ENCODE peak calls at places on chromosome 20, in eight cellular contexts. U is A549, N is HepG2, R is GM12878, Z is sigmoid colon, X is transverse colon, I is ovary, Y is tibial nerve. G is an unnamed sample. For H3K4me1, the result is how much of the 10 kb centered on the place peaks cover.

GRCh38 chr20:59027746-59028320 is 4.3 kb downstream of the ATP5F1E start:
- DNase-seq in U (no peak), N (no peak), R (no peak), Z (no peak), X (no peak), I (no peak), Y (no peak), G (no peak)

GRCh38 chr20:57195023-57195758 is 71.2 kb downstream of the BMP7 start:
- DNase-seq in U (no peak), N (no peak), R (no peak), Z (no peak), X (no peak), I (no peak), Y (no peak), G (no peak)

GRCh38 chr20:31675828-31676533 is 38.3 kb downstream of the COX4I2 start:
- DNase-seq in U (no peak), N (no peak), R (no peak), Z (no peak), X (no peak), I (peak), Y (no peak), G (no peak)

GRCh38 chr20:44495257-44495656 is 19.6 kb downstream of the TTPAL start:
- DNase-seq in U (peak), N (peak), R (no peak), Z (no peak), X (no peak), I (no peak), Y (no peak), G (no peak)

GRCh38 chr20:19973920-19974620 is 43.1 kb upstream of the NAA20 start:
- DNase-seq in U (no peak), N (no peak), R (no peak), Z (peak), X (peak), I (peak), Y (peak), G (peak)

GRCh38 chr20:57231951-57232428 is 34.5 kb downstream of the BMP7 start:
- DNase-seq in U (no peak), N (no peak), R (no peak), Z (no peak), X (no peak), I (no peak), Y (no peak), G (no peak)

GRCh38 chr20:39004508-39004907 is 42.4 kb downstream of the DHX35 start:
- DNase-seq in U (no peak), N (no peak), R (no peak), Z (no peak), X (peak), I (no peak), Y (no peak), G (peak)

GRCh38 chr20:856361-856775 is 22.9 kb downstream of the FAM110A start:
- DNase-seq in U (peak), N (no peak), R (no peak), Z (no peak), X (no peak), I (no peak), Y (no peak), G (no peak)

GRCh38 chr20:16953858-16954257 is 205.7 kb downstream of the OTOR start:
- DNase-seq in U (no peak), N (no peak), R (no peak), Z (no peak), X (no peak), I (no peak), Y (no peak), G (no peak)

GRCh38 chr20:22711981-22712755 is 127.8 kb upstream of the FOXA2 start:
- DNase-seq in U (no peak), N (no peak), R (no peak), Z (no peak), X (no peak), I (no peak), Y (no peak), G (no peak)

GRCh38 chr20:38843346-38843745 is 37.8 kb downstream of the PPP1R16B start:
- DNase-seq in U (no peak), N (no peak), R (no peak), Z (no peak), X (no peak), I (no peak), Y (no peak), G (no peak)

GRCh38 chr20:33733654-33734576 is 2.1 kb downstream of the ZNF341 start:
- DNase-seq in U (peak), N (peak), R (peak), Z (peak), X (peak), I (peak), Y (no peak), G (peak)

GRCh38 chr20:12816009-12816408 is 192.8 kb upstream of the SPTLC3 start:
- DNase-seq in U (no peak), N (no peak), R (no peak), Z (no peak), X (no peak), I (no peak), Y (no peak), G (no peak)

GRCh38 chr20:32777177-32777956 is 15.2 kb downstream of the DNMT3B start:
- DNase-seq in U (peak), N (peak), R (no peak), Z (no peak), X (no peak), I (no peak), Y (no peak), G (peak)

GRCh38 chr20:10115021-10115420 is 80.2 kb downstream of the ANKEF1 start:
- DNase-seq in U (no peak), N (no peak), R (no peak), Z (no peak), X (no peak), I (no peak), Y (no peak), G (no peak)

GRCh38 chr20:15928946-15929345 is 644.3 kb downstream of the KIF16B start:
- DNase-seq in U (no peak), N (no peak), R (no peak), Z (no peak), X (no peak), I (no peak), Y (no peak), G (no peak)

GRCh38 chr20:5696011-5696559 is 54.1 kb upstream of the SHLD1 start:
- DNase-seq in U (peak), N (peak), R (no peak), Z (no peak), X (no peak), I (no peak), Y (no peak), G (peak)

GRCh38 chr20:6765469-6766058 is 1.9 kb upstream of the BMP2 start:
- DNase-seq in U (peak), N (peak), R (no peak), Z (no peak), X (no peak), I (no peak), Y (no peak), G (no peak)

GRCh38 chr20:5191829-5192569 is 65.2 kb downstream of the CDS2 start:
- DNase-seq in U (peak), N (peak), R (peak), Z (no peak), X (peak), I (peak), Y (no peak), G (peak)

GRCh38 chr20:58408603-58409246 is 19.7 kb downstream of the VAPB start:
- DNase-seq in U (no peak), N (peak), R (no peak), Z (no peak), X (no peak), I (no peak), Y (no peak), G (no peak)

GRCh38 chr20:364905-365794 is 15.4 kb upstream of the TRIB3 start:
- DNase-seq in U (peak), N (peak), R (no peak), Z (no peak), X (no peak), I (no peak), Y (no peak), G (no peak)

GRCh38 chr20:54132612-54133433 is 41.0 kb downstream of the CYP24A1 start:
- DNase-seq in U (peak), N (peak), R (no peak), Z (peak), X (peak), I (no peak), Y (no peak), G (no peak)

GRCh38 chr20:58075565-58075964 is 152.9 kb downstream of the ANKRD60 start:
- DNase-seq in U (no peak), N (no peak), R (no peak), Z (no peak), X (no peak), I (no peak), Y (no peak), G (no peak)

GRCh38 chr20:62377615-62378085 is 9.3 kb upstream of the RPS21 start:
- DNase-seq in U (no peak), N (no peak), R (no peak), Z (peak), X (no peak), I (no peak), Y (no peak), G (peak)

GRCh38 chr20:62381202-62381797 is 5.6 kb upstream of the RPS21 start:
- DNase-seq in U (peak), N (no peak), R (no peak), Z (no peak), X (no peak), I (no peak), Y (no peak), G (no peak)

GRCh38 chr20:62376112-62377063 is 9.3 kb upstream of the LAMA5 start:
- DNase-seq in U (peak), N (peak), R (no peak), Z (peak), X (no peak), I (peak), Y (no peak), G (peak)

GRCh38 chr20:62377064-62377461 is 9.8 kb upstream of the RPS21 start:
- DNase-seq in U (no peak), N (no peak), R (no peak), Z (no peak), X (no peak), I (no peak), Y (no peak), G (no peak)

DNA sequence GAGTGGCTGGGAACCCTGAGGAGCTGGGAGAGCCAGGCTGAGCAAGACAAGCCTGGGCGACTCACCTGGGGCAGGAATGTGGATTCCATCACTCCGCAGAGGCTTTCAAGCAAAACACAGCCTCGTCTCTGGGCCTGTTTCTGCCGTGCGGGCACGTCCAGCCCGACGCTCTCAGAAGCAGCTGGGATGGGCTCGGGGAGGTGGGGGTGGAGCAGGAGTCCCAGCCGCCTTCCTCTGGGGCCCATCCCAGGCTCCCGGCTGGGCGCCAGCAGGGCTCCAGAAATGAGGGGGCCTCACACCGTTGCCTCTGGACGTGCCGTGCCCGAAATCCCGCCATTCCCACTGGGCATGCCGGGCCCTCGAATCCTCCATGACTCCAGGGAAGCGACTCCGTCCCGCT is 8.7 kb upstream of the RPS21 start:
- DNase-seq in U (no peak), N (no peak), R (no peak), Z (no peak), X (no peak), I (no peak), Y (no peak), G (no peak)
- H3K4me1 ChIP-seq in U (half or more), N (half or more), R (under half), Z (half or more), X (under half), I (under half), Y (under half), G (half or more)

GRCh38 chr20:46182271-46182670 is 64.2 kb downstream of the CD40 start:
- DNase-seq in U (no peak), N (no peak), R (no peak), Z (no peak), X (no peak), I (no peak), Y (no peak), G (no peak)
- TF ChIP-seq EP300 in U (no peak), N (no peak), R (no peak), Z (no peak), X (no peak), I (no peak), Y (no peak), G (no peak)

GRCh38 chr20:8425802-8426201 is 293.7 kb downstream of the PLCB1 start:
- DNase-seq in U (no peak), N (no peak), R (no peak), Z (no peak), X (no peak), I (no peak), Y (no peak), G (no peak)

GRCh38 chr20:8424986-8425385 is 292.9 kb downstream of the PLCB1 start:
- DNase-seq in U (no peak), N (no peak), R (no peak), Z (no peak), X (no peak), I (no peak), Y (no peak), G (no peak)

GRCh38 chr20:8423482-8423881 is 291.4 kb downstream of the PLCB1 start:
- DNase-seq in U (no peak), N (no peak), R (no peak), Z (no peak), X (no peak), I (no peak), Y (no peak), G (no peak)

GRCh38 chr20:8421981-8422380 is 289.9 kb downstream of the PLCB1 start:
- DNase-seq in U (no peak), N (no peak), R (no peak), Z (no peak), X (no peak), I (no peak), Y (no peak), G (no peak)

GRCh38 chr20:8424010-8424409 is 291.9 kb downstream of the PLCB1 start:
- DNase-seq in U (no peak), N (no peak), R (no peak), Z (no peak), X (no peak), I (no peak), Y (no peak), G (no peak)
- H3K4me1 ChIP-seq in U (under half), N (under half), R (under half), Z (half or more), X (under half), I (under half), Y (under half), G (under half)

GRCh38 chr20:63064745-63065711 is 58.3 kb upstream of the BHLHE23 start:
- DNase-seq in U (no peak), N (no peak), R (no peak), Z (peak), X (no peak), I (no peak), Y (no peak), G (no peak)

GRCh38 chr20:63066506-63067265 is 59.9 kb upstream of the BHLHE23 start:
- DNase-seq in U (no peak), N (no peak), R (no peak), Z (peak), X (no peak), I (no peak), Y (no peak), G (no peak)

GRCh38 chr20:63065911-63066310 is 59.1 kb upstream of the BHLHE23 start:
- DNase-seq in U (no peak), N (no peak), R (no peak), Z (peak), X (no peak), I (no peak), Y (no peak), G (no peak)

GRCh38 chr20:63062188-63063140 is 55.7 kb upstream of the BHLHE23 start:
- DNase-seq in U (no peak), N (no peak), R (no peak), Z (peak), X (no peak), I (no peak), Y (no peak), G (no peak)

GRCh38 chr20:63064310-63064709 is 57.5 kb upstream of the BHLHE23 start:
- DNase-seq in U (no peak), N (no peak), R (no peak), Z (peak), X (no peak), I (no peak), Y (no peak), G (no peak)
- TF ChIP-seq EP300 in U (no peak), N (no peak), R (no peak), Z (no peak), X (no peak), I (no peak), Y (no peak), G (no peak)

GRCh38 chr20:62412194-62413024 is 5.3 kb upstream of the CABLES2 start:
- DNase-seq in U (no peak), N (peak), R (no peak), Z (no peak), X (peak), I (no peak), Y (no peak), G (no peak)
- H3K4me1 ChIP-seq in U (under half), N (half or more), R (under half), Z (under half), X (under half), I (under half), Y (under half), G (under half)

GRCh38 chr20:24027229-24027628 is 38.6 kb upstream of the GGTLC1 start:
- DNase-seq in U (no peak), N (no peak), R (peak), Z (peak), X (peak), I (no peak), Y (peak), G (peak)

GRCh38 chr20:24034820-24035219 is 46.2 kb upstream of the GGTLC1 start:
- DNase-seq in U (peak), N (peak), R (no peak), Z (no peak), X (no peak), I (no peak), Y (no peak), G (no peak)

GRCh38 chr20:24033560-24033959 is 45.0 kb upstream of the GGTLC1 start:
- DNase-seq in U (no peak), N (no peak), R (no peak), Z (no peak), X (no peak), I (no peak), Y (no peak), G (no peak)

GRCh38 chr20:24032412-24032898 is 43.9 kb upstream of the GGTLC1 start:
- DNase-seq in U (no peak), N (no peak), R (no peak), Z (no peak), X (no peak), I (no peak), Y (no peak), G (no peak)

DNA sequence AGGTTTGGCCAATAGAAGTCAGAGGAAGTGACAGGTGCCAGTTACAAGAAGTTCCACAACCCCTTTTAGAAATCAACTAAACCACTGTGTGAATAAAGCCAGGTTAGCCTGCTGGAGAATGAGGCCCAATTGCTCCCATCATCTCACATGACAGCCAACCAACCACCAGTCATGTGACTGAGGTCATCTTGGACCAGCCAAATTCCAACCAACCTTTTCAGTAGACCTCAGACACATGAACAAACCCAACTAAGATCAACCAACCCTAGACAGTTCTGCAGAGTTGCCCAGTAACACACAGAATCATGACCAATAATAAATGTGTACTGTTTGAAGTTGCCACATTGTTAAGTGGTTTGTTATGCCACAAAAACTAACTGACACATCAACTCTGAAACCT is 44.6 kb upstream of the GGTLC1 start:
- DNase-seq in U (no peak), N (no peak), R (no peak), Z (no peak), X (no peak), I (no peak), Y (no peak), G (no peak)
- TF ChIP-seq EP300 in U (no peak), N (no peak), R (no peak), Z (no peak), X (no peak), I (no peak), Y (no peak), G (no peak)

GRCh38 chr20:63540417-63541186 is 3.4 kb upstream of the PTK6 start:
- DNase-seq in U (no peak), N (no peak), R (no peak), Z (no peak), X (no peak), I (no peak), Y (no peak), G (peak)

GRCh38 chr20:63538204-63539091 is 1.3 kb upstream of the PTK6 start:
- DNase-seq in U (no peak), N (peak), R (no peak), Z (no peak), X (peak), I (no peak), Y (no peak), G (peak)

GRCh38 chr20:63537525-63538203 is 488 bp upstream of the PTK6 start:
- DNase-seq in U (peak), N (peak), R (peak), Z (peak), X (peak), I (peak), Y (peak), G (peak)

GRCh38 chr20:63539441-63540370 is 2.5 kb upstream of the PTK6 start:
- DNase-seq in U (no peak), N (no peak), R (no peak), Z (no peak), X (no peak), I (no peak), Y (no peak), G (no peak)

DNA sequence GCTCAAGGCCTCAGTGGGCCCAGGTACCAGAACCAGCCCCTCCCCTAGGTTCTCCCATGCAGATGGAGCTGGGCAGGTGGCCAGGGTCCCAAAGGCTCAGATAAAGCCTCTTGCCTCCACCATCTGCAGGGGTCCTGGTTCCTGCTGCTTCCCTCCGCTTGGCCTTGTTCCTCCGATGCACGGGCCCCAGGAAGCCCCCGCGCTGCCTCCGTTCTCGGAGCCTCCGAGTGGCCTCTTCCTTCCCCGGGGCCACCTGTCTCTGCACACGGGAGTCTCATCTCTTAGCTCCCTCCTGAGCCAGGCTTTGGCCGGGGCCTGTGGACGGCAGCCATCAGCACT is 1.9 kb upstream of the PTK6 start:
- DNase-seq in U (no peak), N (no peak), R (no peak), Z (no peak), X (no peak), I (no peak), Y (no peak), G (no peak)
- H3K4me1 ChIP-seq in U (under half), N (half or more), R (under half), Z (under half), X (under half), I (under half), Y (under half), G (under half)

GRCh38 chr20:61636531-61637116 is 384.6 kb downstream of the CDH4 start:
- DNase-seq in U (no peak), N (no peak), R (no peak), Z (no peak), X (no peak), I (no peak), Y (no peak), G (no peak)
- TF ChIP-seq EP300 in U (no peak), N (no peak), R (no peak), Z (no peak), X (no peak), I (no peak), Y (no peak), G (no peak)

DNA sequence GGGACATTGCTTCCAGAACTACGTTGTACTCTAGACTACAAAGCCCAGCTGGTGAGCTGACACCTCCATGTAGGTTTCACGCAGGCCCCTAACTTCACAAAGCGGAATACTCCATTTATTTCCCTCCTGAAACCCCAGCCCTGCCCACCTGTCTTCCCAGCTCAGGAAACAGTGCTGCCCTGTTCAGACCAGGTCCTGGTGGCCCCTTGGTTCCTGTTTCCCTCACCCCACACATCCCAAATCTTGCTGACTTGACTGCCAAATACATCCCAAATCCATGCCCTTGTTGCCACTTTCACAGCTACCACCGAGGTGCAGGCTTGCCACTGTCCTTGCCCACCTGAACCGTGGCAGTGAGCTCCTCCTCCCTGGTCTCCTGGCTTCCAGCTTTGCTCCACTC is 113.1 kb upstream of the PTPN1 start:
- DNase-seq in U (no peak), N (no peak), R (no peak), Z (no peak), X (no peak), I (no peak), Y (no peak), G (no peak)
- H3K4me1 ChIP-seq in U (half or more), N (half or more), R (under half), Z (under half), X (under half), I (under half), Y (under half), G (half or more)

GRCh38 chr20:24337074-24337473 is 132.4 kb upstream of the SYNDIG1 start:
- DNase-seq in U (no peak), N (no peak), R (no peak), Z (no peak), X (no peak), I (no peak), Y (no peak), G (no peak)
- TF ChIP-seq EP300 in U (no peak), N (no peak), R (no peak), Z (no peak), X (no peak), I (no peak), Y (no peak), G (no peak)

G was measured in stomach.